ENCODE peak calls at places on chromosome 7, in four cellular contexts. Q is ascending aorta, M is fibroblast of the aortic adventitia, Z is astrocyte. U is an unnamed sample.

GRCh38 chr7:77538186-77538907 is 1.3 kb downstream of the PTPN12 start:
- DNase-seq in Q (peak; percentile 94), M (peak; percentile 95), Z (peak; percentile 87), U (peak; percentile 96)

GRCh38 chr7:42085531-42085930 is 151.5 kb downstream of the GLI3 start:
- DNase-seq in M (no peak), Q (no peak), Z (no peak), U (no peak)

GRCh38 chr7:48938539-48938938 is 14.2 kb downstream of the CDC14C start:
- DNase-seq in Q (no peak), M (peak; percentile 53), Z (peak; percentile 82), U (peak; percentile 85)

GRCh38 chr7:66296001-66296521 is 90.9 kb downstream of the TPST1 start:
- DNase-seq in M (peak; percentile 73), Z (peak; percentile 84), Q (no peak), U (peak; percentile 65)

GRCh38 chr7:134742688-134743350 is 36.6 kb upstream of the CALD1 start:
- DNase-seq in Q (no peak), Z (peak; percentile 77), M (peak; percentile 95), U (peak; percentile 78)

GRCh38 chr7:102914585-102914984 is 1.8 kb downstream of the LRRC17 start:
- DNase-seq in Z (peak; percentile 91), Q (peak; percentile 91), M (peak; percentile 99), U (peak; percentile 91)

GRCh38 chr7:97439637-97440214 is 292.2 kb upstream of the TAC1 start:
- DNase-seq in M (no peak), Z (no peak), Q (no peak), U (no peak)

GRCh38 chr7:106817098-106817497 is 48.0 kb upstream of the PIK3CG start:
- DNase-seq in Q (no peak), M (no peak), Z (no peak), U (no peak)

GRCh38 chr7:33701189-33701740 is 204.1 kb upstream of the BMPER start:
- DNase-seq in Z (no peak), M (no peak), Q (no peak), U (no peak)

GRCh38 chr7:158564648-158565005 is 23.0 kb downstream of the PTPRN2 start:
- DNase-seq in Q (no peak), M (no peak), Z (no peak), U (no peak)

GRCh38 chr7:2800923-2801682 is 43.0 kb downstream of the GNA12 start:
- DNase-seq in Z (peak; percentile 87), M (peak; percentile 84), Q (no peak), U (peak; percentile 86)

GRCh38 chr7:100446040-100446439 is 9.7 kb upstream of the PPP1R35 start:
- DNase-seq in M (peak; percentile 58), Z (no peak), Q (no peak), U (peak; percentile 61)

GRCh38 chr7:94064541-94065191 is 60.5 kb upstream of the BET1 start:
- DNase-seq in Q (no peak), M (peak; percentile 88), Z (peak; percentile 81), U (no peak)

GRCh38 chr7:75033064-75033463 is 40.5 kb downstream of the RCC1L start:
- DNase-seq in Q (no peak), M (no peak), Z (no peak), U (no peak)

GRCh38 chr7:118648002-118648401 is 423.5 kb downstream of the ANKRD7 start:
- DNase-seq in Z (no peak), Q (no peak), M (no peak), U (no peak)

GRCh38 chr7:131107343-131108211 is 220.1 kb upstream of the MKLN1 start:
- DNase-seq in Q (peak; percentile 87), Z (peak; percentile 66), M (peak; percentile 91), U (peak; percentile 84)

GRCh38 chr7:103870664-103871063 is 118.8 kb downstream of the RELN start:
- DNase-seq in Z (no peak), Q (no peak), M (no peak), U (no peak)

GRCh38 chr7:112951070-112951469 is 135.6 kb downstream of the GPR85 start:
- DNase-seq in Z (no peak), M (no peak), Q (no peak), U (no peak)

GRCh38 chr7:2728309-2729042 is 40.5 kb downstream of the AMZ1 start:
- DNase-seq in Q (peak; percentile 59), M (no peak), Z (no peak), U (no peak)

GRCh38 chr7:48680996-48681395 is 243.4 kb upstream of the CDC14C start:
- DNase-seq in Z (peak; percentile 12), Q (no peak), M (no peak), U (no peak)

GRCh38 chr7:26667514-26668133 is 196.8 kb downstream of the SKAP2 start:
- DNase-seq in M (peak; percentile 87), Q (no peak), Z (peak; percentile 75), U (peak; percentile 95)

GRCh38 chr7:140831724-140832123 is 93.0 kb downstream of the BRAF start:
- DNase-seq in Z (no peak), Q (no peak), M (no peak), U (no peak)

GRCh38 chr7:110973566-110973965 is 117.4 kb upstream of the LRRN3 start:
- DNase-seq in Z (no peak), M (no peak), Q (no peak), U (no peak)

GRCh38 chr7:91772100-91772794 is 108.3 kb downstream of the MTERF1 start:
- DNase-seq in M (peak; percentile 90), Z (peak; percentile 88), Q (no peak), U (no peak)

GRCh38 chr7:2612445-2613112 is 19.2 kb upstream of the TTYH3 start:
- DNase-seq in M (no peak), Q (no peak), Z (no peak), U (no peak)

GRCh38 chr7:86939197-86939814 is 120.1 kb downstream of the ELAPOR2 start:
- DNase-seq in Q (no peak), M (peak; percentile 80), Z (peak; percentile 43), U (peak; percentile 74)

GRCh38 chr7:64625114-64626082 is 40.5 kb upstream of the ZNF107 start:
- DNase-seq in M (no peak), Z (no peak), Q (no peak), U (no peak)

GRCh38 chr7:134470864-134471263 is 12.0 kb upstream of the AKR1B1 start:
- DNase-seq in Z (peak; percentile 61), Q (no peak), M (peak; percentile 65), U (peak; percentile 93)

GRCh38 chr7:159136846-159137245 is 7.8 kb downstream of the VIPR2 start:
- DNase-seq in M (no peak), Z (no peak), Q (peak; percentile 24), U (no peak)

GRCh38 chr7:108083980-108084379 is 46.2 kb downstream of the LAMB4 start:
- DNase-seq in Q (no peak), M (peak; percentile 26), Z (peak; percentile 27), U (peak; percentile 40)

GRCh38 chr7:155178096-155178495 is 108.0 kb downstream of the HTR5A start:
- DNase-seq in M (no peak), Z (no peak), Q (no peak), U (no peak)

DNA sequence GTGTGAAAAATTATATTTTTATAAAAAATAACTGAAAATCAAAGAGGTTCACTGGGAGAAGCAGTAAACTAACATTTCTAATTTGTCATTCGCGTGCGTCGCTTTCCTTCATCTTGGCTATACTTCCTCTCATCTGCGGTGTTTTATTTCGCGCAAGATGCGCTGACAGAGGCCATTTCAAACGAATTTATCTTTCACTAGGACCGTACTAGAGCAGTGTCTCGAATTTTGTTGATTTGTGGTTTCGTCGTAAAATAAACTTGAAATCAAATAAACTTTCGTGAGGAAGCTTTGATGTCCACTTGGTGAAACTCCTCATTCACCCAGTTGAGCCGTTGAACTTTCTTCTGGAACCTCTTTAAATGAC is 163.7 kb upstream of the PPP1R3A start:
- DNase-seq in Z (no peak), Q (no peak), M (no peak), U (no peak)
- H3K4me3 ChIP-seq in Z (peak overlapping the region; percentile 55), Q (peak overlapping the region; percentile 84), M (peak overlapping the region; percentile 62), U (peak overlapping the region; percentile 43)

GRCh38 chr7:99135938-99136337 is 8.0 kb downstream of the SMURF1 start:
- DNase-seq in M (no peak), Z (no peak), Q (no peak), U (no peak)
- TF ChIP-seq CTCF in M (no peak), Z (no peak), Q (no peak), U (no peak)

DNA sequence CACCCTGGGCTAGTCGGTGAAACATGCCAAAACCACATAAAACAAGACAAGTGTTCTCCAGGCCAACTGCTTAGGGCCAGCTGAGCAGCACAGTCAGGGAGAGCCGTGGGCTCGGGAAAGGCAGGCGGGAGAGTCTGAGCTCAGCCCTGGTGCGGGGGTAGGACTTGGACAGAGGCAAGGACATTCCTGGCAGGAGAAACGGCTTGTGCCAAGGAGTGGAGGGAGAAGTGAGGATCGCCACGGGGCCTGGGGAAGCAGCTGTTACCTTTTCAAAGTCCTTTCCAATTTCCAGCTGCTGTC is 4.2 kb downstream of the ELN start:
- DNase-seq in Q (peak; percentile 87), Z (peak; percentile 87), M (peak; percentile 97), U (peak; percentile 80)
- H3K4me3 ChIP-seq in Q (peak overlapping the region; percentile 75), Z (no peak overlapping the region), M (no peak overlapping the region), U (no peak overlapping the region)

DNA sequence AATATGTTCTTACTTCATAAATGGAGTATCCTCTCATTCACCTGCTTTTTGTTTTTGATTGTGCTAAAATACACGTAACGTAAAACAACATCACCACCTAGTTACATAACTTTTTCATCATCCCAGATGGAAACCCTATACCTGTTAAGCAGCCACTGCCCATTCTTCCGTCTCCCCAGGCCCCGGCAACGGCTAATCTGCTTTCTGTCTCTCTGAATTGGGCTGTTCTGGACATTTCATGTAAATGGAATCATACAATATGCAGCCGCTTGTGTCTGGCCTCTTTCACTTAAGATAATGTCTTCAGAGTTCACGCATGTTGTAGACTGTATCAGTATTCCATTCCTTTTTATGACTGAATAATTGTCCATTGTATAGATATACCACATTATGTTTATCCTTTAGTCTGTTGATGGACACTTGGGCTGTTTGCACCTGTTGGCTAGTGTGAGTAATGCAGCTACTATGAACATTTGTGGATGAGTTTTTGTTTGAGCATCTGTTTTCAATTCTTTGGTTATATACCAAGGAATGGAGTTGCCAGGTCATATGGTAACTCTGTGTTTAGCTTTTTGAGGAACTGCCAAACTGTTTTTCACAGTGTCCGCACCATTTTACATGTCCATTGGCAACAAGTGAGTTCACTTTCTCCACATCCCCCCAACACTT is 14.1 kb upstream of the SUN1 start:
- DNase-seq in Q (no peak), Z (peak; percentile 69), M (peak; percentile 75), U (peak; percentile 92)
- TF ChIP-seq CTCF in Q (peak; percentile 23), Z (peak; percentile 27), M (peak; percentile 54), U (peak; percentile 40)

DNA sequence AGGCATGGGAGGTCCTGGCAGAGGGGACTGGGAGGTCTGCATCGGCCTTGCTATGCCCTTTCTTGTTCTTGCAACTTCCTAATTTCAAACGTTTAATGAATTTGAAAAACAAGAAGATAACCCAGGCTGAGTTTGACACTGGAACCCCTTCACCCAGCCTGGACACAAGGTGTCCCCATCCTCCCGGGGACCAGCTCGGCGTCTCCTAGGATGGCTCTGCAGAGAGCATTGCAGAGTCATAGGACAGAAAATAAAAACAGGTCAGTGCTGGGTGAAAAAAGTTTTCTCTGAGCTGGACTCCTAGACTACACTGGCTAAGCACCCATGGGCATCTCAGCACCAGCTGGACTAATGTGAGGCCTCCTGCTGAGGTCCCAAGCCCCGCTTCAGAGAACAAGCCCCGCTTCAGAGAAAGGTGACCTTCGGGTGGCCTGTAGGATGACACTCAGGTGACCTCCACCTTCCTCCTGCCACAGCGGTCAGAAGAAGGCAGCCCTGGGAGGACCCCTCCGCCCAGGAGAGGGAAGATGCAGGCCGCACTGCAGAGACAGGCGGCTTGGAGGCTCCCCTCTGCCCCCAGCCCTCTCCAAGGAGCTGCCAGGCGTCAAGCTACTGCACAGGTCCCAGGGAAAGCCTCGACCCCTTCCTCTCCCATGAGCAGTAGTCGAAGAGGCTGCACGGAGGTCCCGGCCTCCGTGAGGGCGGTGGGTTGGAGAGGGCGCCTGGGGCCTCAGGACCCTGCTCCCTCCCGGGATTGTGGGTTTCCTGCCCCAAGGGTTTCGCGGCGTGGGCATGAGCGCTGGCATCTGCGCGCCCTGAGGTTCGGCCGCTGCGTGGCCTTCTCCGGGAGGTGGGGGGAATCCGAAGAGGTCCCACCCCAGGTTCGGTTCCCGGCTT is 9.2 kb upstream of the UNCX start:
- DNase-seq in Z (no peak), Q (no peak), M (no peak), U (no peak)
- H3K4me3 ChIP-seq in Z (no peak overlapping the region), Q (no peak overlapping the region), M (no peak overlapping the region), U (no peak overlapping the region)